ENCODE peak calls at places on chromosomes 11 and 22, in five cellular contexts. F, B, S, A and G are unnamed samples.
A peak's percentile ranks its signal among the peaks of the same experiment; 100 is the strongest.

GRCh38 chr11:46120711-46121327 is 435 bp downstream of the PHF21A start:
- DNase-seq in F (peak; percentile 43), B (peak; percentile 54), S (peak; percentile 91), A (peak; percentile 74), G (peak; percentile 60)

GRCh38 chr11:113256431-113257227 is 57.8 kb upstream of the TTC12 start:
- DNase-seq in F (no peak), B (no peak), S (no peak), A (no peak), G (no peak)

GRCh38 chr11:74870485-74870884 is 78.4 kb downstream of the XRRA1 start:
- DNase-seq in F (no peak), B (no peak), S (peak; percentile 78), A (no peak), G (no peak)

GRCh38 chr11:86790073-86790727 is 10.1 kb upstream of the PRSS23 start:
- DNase-seq in F (no peak), B (no peak), S (no peak), A (no peak), G (no peak)

GRCh38 chr11:72764503-72764902 is 12.3 kb upstream of the ARAP1 start:
- DNase-seq in F (peak; percentile 70), B (no peak), S (peak; percentile 96), A (no peak), G (no peak)

GRCh38 chr22:44033287-44033686 is 9.2 kb downstream of the PARVB start:
- DNase-seq in F (no peak), B (no peak), S (no peak), A (no peak), G (no peak)

GRCh38 chr22:47600281-47600680 is 837.8 kb downstream of the TBC1D22A start:
- DNase-seq in F (no peak), B (no peak), S (no peak), A (peak; percentile 17), G (no peak)

GRCh38 chr11:21723681-21724080 is 469.2 kb upstream of the ANO5 start:
- DNase-seq in F (no peak), B (no peak), S (no peak), A (no peak), G (no peak)

GRCh38 chr11:128725630-128726461 is 32.0 kb downstream of the FLI1 start:
- DNase-seq in F (no peak), B (no peak), S (no peak), A (peak; percentile 80), G (no peak)

GRCh38 chr22:49903322-49904039 is 14.8 kb downstream of the ALG12 start:
- DNase-seq in F (no peak), B (no peak), S (no peak), A (peak; percentile 65), G (no peak)

GRCh38 chr11:23897453-23898289 is 599.2 kb upstream of the LUZP2 start:
- DNase-seq in F (no peak), B (no peak), S (no peak), A (no peak), G (no peak)

GRCh38 chr11:82003671-82004148 is 730.0 kb downstream of the FAM181B start:
- DNase-seq in F (no peak), B (no peak), S (no peak), A (no peak), G (no peak)

GRCh38 chr11:77510095-77510494 is 36.2 kb upstream of the PAK1 start:
- DNase-seq in F (no peak), B (no peak), S (no peak), A (no peak), G (no peak)

GRCh38 chr22:25062378-25063095 is 110.0 kb downstream of the KIAA1671 start:
- DNase-seq in F (no peak), B (no peak), S (no peak), A (peak; percentile 85), G (no peak)

GRCh38 chr22:25061134-25061533 is 108.6 kb downstream of the KIAA1671 start:
- DNase-seq in F (no peak), B (no peak), S (no peak), A (no peak), G (no peak)

GRCh38 chr22:25059438-25059837 is 106.9 kb downstream of the KIAA1671 start:
- DNase-seq in F (no peak), B (no peak), S (no peak), A (no peak), G (no peak)

GRCh38 chr22:25061605-25062377 is 109.3 kb downstream of the KIAA1671 start:
- DNase-seq in F (no peak), B (no peak), S (no peak), A (no peak), G (no peak)

DNA sequence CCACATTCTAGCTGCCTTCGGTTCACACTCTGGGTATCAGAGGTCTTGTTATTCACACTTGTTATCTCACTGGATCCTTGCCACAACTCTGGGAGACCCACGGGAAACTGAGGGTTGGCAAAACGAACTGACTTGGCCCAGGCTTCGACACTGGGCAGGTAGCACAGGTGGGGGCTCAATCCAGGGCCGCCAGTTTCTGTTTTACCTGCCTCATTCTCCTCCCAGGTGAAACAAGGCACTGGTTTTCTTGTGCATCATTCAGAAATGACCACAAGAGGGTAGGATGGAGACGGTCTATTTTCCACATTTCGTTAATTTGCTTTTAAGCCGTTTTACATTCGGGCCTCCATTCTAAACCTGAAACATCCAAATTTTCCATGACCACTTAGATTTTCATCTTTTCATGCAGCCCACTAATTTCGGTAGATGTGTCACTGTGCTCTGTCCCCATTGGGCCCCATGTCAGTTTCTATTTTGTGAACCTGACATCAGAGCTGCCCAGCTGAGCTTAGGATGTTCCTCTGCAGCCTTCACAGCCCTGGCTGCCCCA is 108.1 kb downstream of the KIAA1671 start:
- DNase-seq in F (no peak), B (no peak), S (no peak), A (no peak), G (no peak)
- H3K27ac ChIP-seq in F (no peak overlapping the region), B (no peak overlapping the region), S (no peak overlapping the region), A (no peak overlapping the region), G (no peak overlapping the region)

DNA sequence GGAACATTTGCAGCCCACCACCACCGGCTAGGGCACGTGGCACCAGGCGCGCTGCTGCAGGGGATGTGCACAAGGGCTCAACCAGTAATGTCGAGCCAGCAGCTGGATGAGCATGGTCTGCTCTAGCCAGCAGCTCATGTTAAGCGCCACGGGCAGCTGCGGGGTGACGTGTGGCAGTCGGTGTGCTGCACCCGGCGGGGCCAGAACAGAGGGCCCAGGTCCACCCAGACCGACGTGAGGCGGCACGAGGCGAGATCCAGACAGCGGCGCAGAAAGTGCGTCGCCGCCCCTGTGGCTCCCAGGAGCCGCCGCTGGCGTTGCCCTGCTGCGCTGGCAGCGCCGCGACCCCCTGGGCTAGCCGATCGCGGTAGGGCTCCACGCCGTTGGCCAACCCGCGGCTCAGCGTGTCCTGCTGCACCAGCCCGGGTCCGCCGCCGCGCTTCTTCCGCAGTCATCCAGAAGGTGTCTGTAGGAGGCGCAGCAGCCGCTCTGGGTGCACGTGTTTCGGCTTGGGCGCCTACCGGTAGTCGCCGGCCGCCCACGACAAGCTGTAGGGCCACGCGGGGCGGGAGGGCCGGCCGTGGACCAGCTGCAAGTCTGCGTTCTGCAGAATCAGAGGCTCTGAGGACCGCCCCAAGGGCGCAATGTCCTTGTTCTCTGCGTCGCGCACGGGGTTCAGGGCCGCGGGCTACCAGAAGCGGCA is 4.6 kb upstream of the GALR3 start:
- DNase-seq in F (peak; percentile 71), B (peak; percentile 60), S (peak; percentile 77), A (peak; percentile 91), G (peak; percentile 62)
- H3K4me3 ChIP-seq in F (peak overlapping the region; percentile 54), B (peak overlapping the region; percentile 64), S (peak overlapping the region; percentile 59), A (peak overlapping the region; percentile 29), G (peak overlapping the region; percentile 38)

DNA sequence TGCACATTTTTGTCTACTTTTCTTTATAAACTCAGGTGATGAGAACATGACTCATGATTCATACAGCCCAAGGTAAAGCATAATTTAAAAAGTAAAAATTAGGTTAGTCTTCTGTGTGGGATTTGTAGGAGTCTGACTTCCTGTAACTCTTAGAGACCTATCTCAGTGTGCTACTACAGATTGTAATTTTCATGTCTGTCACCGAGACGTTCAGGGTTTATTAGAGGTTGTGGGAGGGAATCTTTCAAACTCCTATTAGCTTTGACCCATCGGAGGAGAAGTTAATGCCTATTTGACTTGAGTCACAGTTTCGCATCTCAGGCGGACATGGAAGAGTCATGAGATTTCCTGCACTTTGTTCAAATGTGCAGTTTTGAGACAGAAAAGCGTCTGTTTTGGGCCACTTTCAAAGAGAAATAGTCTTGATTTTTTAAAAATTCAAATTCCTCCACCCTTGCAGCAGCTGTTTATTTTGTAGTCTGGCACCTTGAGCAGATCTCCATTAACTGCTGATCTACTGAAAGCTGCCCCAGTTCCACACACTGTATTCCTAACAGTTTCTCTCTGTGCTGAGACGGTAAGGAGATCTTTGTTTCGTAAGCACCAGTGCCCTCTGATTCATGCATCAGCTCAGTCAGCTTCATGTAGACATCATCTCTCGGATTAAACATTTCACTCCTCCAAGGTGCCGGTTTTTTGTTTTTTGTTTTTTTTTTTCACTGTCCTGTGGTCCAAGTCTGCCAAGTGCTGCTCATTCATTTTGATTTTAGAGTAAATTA is 24.3 kb downstream of the ALKBH3 start:
- DNase-seq in F (no peak), B (no peak), S (no peak), A (no peak), G (no peak)
- H3K36me3 ChIP-seq in F (peaks cover 36% of the 10 kb centered on the region), B (peaks cover 44% of the 10 kb centered on the region), S (no peaks in the 10 kb centered on the region), A (peaks cover 25% of the 10 kb centered on the region), G (no peaks in the 10 kb centered on the region)

GRCh38 chr22:46096051-46096450 is 54.3 kb upstream of the PPARA start:
- DNase-seq in F (no peak), B (no peak), S (no peak), A (no peak), G (no peak)

GRCh38 chr22:46099740-46100139 is 50.6 kb upstream of the PPARA start:
- DNase-seq in F (no peak), B (no peak), S (no peak), A (no peak), G (no peak)

GRCh38 chr22:46096706-46097230 is 53.6 kb upstream of the PPARA start:
- DNase-seq in F (no peak), B (no peak), S (no peak), A (no peak), G (no peak)

GRCh38 chr22:46098525-46099475 is 51.5 kb upstream of the PPARA start:
- DNase-seq in F (no peak), B (no peak), S (no peak), A (no peak), G (no peak)

DNA sequence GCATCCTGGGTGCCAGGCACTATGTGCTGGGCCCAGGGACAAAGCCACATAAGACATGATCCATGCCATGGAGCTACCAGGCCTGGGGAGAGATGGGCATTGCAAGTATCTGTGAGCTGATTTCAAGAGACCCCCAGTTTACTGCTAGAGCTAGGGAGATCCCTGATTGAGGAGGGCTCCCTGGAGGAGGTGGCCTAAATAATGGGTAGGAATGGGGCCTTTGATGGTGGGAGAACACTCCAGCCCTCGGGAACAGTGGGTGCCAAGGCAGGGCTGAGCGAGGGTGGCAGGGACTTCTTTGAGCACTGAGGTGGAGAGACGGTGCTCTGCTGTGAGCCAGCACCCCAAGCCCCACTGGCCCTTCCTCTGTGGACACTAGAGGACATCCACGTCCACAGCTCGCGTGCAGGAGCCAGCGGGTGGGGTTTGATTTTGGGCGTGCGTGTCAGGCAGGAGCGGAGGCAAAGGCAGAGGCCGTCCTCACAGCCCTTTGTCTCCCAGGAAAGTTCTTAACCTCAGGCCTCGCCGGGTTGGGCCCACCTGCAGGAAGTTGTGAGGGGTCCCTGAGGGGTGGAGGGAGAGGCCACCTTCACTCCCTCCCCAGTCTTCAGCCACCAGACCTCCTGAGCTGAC is 52.9 kb upstream of the PPARA start:
- DNase-seq in F (no peak), B (no peak), S (no peak), A (no peak), G (no peak)
- H3K27ac ChIP-seq in F (peak overlapping the region; percentile 66), B (peak overlapping the region; percentile 88), S (no peak overlapping the region), A (peak overlapping the region; percentile 45), G (peak overlapping the region; percentile 75)

DNA sequence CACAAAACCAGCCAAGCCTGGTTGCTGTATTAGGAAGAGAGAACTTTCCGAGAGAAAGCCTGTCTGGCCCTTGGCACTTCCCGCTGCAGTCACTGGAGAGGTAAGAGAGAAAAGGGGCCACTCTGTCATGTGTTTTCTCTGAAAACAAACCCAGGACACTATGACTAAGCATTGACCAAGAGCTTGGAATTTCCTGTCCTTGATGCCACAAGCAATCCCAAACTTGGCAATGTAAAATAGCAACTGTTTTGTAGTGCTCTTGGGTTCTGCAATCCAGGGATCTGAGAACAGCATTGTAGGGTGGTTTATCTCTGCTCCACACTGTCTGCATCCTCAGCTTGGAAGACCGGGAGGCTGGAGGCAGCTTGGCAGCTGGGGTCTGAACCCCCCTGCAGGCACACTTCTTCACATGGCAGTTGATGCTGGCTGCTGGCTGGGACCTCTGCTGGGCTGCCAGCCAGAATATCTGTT is 537.1 kb upstream of the B3GAT1 start:
- DNase-seq in F (no peak), B (no peak), S (no peak), A (no peak), G (no peak)
- H3K4me3 ChIP-seq in F (no peak overlapping the region), B (no peak overlapping the region), S (no peak overlapping the region), A (no peak overlapping the region), G (no peak overlapping the region)